ENCODE peak calls at places on chromosomes 2 and 18, in nine cellular contexts. One of them, this sample, is unnamed.

GRCh38 chr2:168469281-168469988 is 13.4 kb downstream of the CERS6 start:
- DNase-seq in lower lobe of right lung: no peak
- DNase-seq in dorsolateral prefrontal cortex: no peak
- DNase-seq in astrocyte: no peak
- DNase-seq in fibroblast of the aortic adventitia: no peak
- DNase-seq in heart right ventricle: no peak
- DNase-seq in fibroblast of villous mesenchyme: no peak
- DNase-seq in A549: no peak
- DNase-seq in CD8-positive, alpha-beta T cell: no peak
- DNase-seq in this sample: no peak

GRCh38 chr2:18849841-18850578 is 260.6 kb upstream of the NT5C1B start:
- DNase-seq in lower lobe of right lung: no peak
- DNase-seq in dorsolateral prefrontal cortex: no peak
- DNase-seq in astrocyte: no peak
- DNase-seq in fibroblast of the aortic adventitia: no peak
- DNase-seq in heart right ventricle: no peak
- DNase-seq in fibroblast of villous mesenchyme: no peak
- DNase-seq in A549: no peak
- DNase-seq in CD8-positive, alpha-beta T cell: no peak
- DNase-seq in this sample: no peak

GRCh38 chr2:65626831-65627230 is 194.4 kb upstream of the SPRED2 start:
- DNase-seq in lower lobe of right lung: no peak
- DNase-seq in dorsolateral prefrontal cortex: no peak
- DNase-seq in astrocyte: no peak
- DNase-seq in fibroblast of the aortic adventitia: peak
- DNase-seq in heart right ventricle: no peak
- DNase-seq in fibroblast of villous mesenchyme: peak
- DNase-seq in A549: no peak
- DNase-seq in CD8-positive, alpha-beta T cell: no peak
- DNase-seq in this sample: no peak

GRCh38 chr2:64797881-64798590 is 144.3 kb upstream of the SERTAD2 start:
- DNase-seq in lower lobe of right lung: no peak
- DNase-seq in dorsolateral prefrontal cortex: no peak
- DNase-seq in astrocyte: peak
- DNase-seq in fibroblast of the aortic adventitia: peak
- DNase-seq in heart right ventricle: no peak
- DNase-seq in fibroblast of villous mesenchyme: peak
- DNase-seq in A549: no peak
- DNase-seq in CD8-positive, alpha-beta T cell: no peak
- DNase-seq in this sample: no peak

GRCh38 chr18:76619342-76620315 is 124.6 kb upstream of the ZNF516 start:
- DNase-seq in lower lobe of right lung: peak
- DNase-seq in dorsolateral prefrontal cortex: peak
- DNase-seq in astrocyte: peak
- DNase-seq in fibroblast of the aortic adventitia: peak
- DNase-seq in heart right ventricle: peak
- DNase-seq in fibroblast of villous mesenchyme: peak
- DNase-seq in A549: no peak
- DNase-seq in CD8-positive, alpha-beta T cell: no peak
- DNase-seq in this sample: no peak

GRCh38 chr2:240957656-240958365 is 40.6 kb upstream of the SNED1 start:
- DNase-seq in lower lobe of right lung: no peak
- DNase-seq in dorsolateral prefrontal cortex: no peak
- DNase-seq in astrocyte: no peak
- DNase-seq in fibroblast of the aortic adventitia: no peak
- DNase-seq in heart right ventricle: no peak
- DNase-seq in fibroblast of villous mesenchyme: no peak
- DNase-seq in A549: no peak
- DNase-seq in CD8-positive, alpha-beta T cell: no peak
- DNase-seq in this sample: no peak

GRCh38 chr2:171702781-171703556 is 15.7 kb downstream of the DYNC1I2 start:
- DNase-seq in lower lobe of right lung: no peak
- DNase-seq in dorsolateral prefrontal cortex: no peak
- DNase-seq in astrocyte: peak
- DNase-seq in fibroblast of the aortic adventitia: peak
- DNase-seq in heart right ventricle: no peak
- DNase-seq in fibroblast of villous mesenchyme: peak
- DNase-seq in A549: no peak
- DNase-seq in CD8-positive, alpha-beta T cell: no peak
- DNase-seq in this sample: peak

GRCh38 chr2:162840598-162841246 is 2.2 kb upstream of the KCNH7 start:
- DNase-seq in lower lobe of right lung: no peak
- DNase-seq in dorsolateral prefrontal cortex: peak
- DNase-seq in astrocyte: peak
- DNase-seq in fibroblast of the aortic adventitia: peak
- DNase-seq in heart right ventricle: no peak
- DNase-seq in fibroblast of villous mesenchyme: peak
- DNase-seq in A549: peak
- DNase-seq in CD8-positive, alpha-beta T cell: no peak
- DNase-seq in this sample: no peak

GRCh38 chr2:10469955-10470568 is 21.9 kb upstream of the ODC1 start:
- DNase-seq in lower lobe of right lung: no peak
- DNase-seq in dorsolateral prefrontal cortex: no peak
- DNase-seq in astrocyte: no peak
- DNase-seq in fibroblast of the aortic adventitia: no peak
- DNase-seq in heart right ventricle: no peak
- DNase-seq in fibroblast of villous mesenchyme: no peak
- DNase-seq in A549: no peak
- DNase-seq in CD8-positive, alpha-beta T cell: no peak
- DNase-seq in this sample: no peak

GRCh38 chr18:51235011-51235789 is 37.7 kb upstream of the MEX3C start:
- DNase-seq in lower lobe of right lung: no peak
- DNase-seq in dorsolateral prefrontal cortex: no peak
- DNase-seq in astrocyte: peak
- DNase-seq in fibroblast of the aortic adventitia: peak
- DNase-seq in heart right ventricle: no peak
- DNase-seq in fibroblast of villous mesenchyme: no peak
- DNase-seq in A549: peak
- DNase-seq in CD8-positive, alpha-beta T cell: no peak
- DNase-seq in this sample: no peak

GRCh38 chr2:170354409-170354808 is 176.5 kb downstream of the MYO3B start:
- DNase-seq in lower lobe of right lung: no peak
- DNase-seq in dorsolateral prefrontal cortex: no peak
- DNase-seq in astrocyte: no peak
- DNase-seq in fibroblast of the aortic adventitia: no peak
- DNase-seq in heart right ventricle: no peak
- DNase-seq in fibroblast of villous mesenchyme: no peak
- DNase-seq in A549: no peak
- DNase-seq in CD8-positive, alpha-beta T cell: no peak
- DNase-seq in this sample: no peak

DNA sequence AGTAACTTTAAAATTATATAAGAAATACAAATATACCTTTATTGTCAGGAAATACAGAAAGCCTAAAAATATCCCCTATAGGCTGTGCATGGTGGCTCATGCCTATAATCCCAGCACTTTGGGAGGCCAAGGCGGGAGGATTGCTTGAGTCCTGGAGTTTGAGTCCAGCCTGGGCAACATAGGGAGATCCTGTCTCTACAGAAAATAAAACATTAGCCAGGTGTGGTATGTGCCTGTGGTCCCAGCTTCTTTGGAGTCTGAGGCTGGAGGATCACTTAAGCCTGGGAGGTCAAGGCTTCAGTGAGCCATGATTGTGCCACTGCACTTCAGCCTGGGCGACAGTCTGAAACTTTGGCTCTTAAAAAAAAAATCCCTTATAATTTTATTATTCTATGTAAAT is 29.1 kb downstream of the GLS start:
- DNase-seq in lower lobe of right lung: no peak
- DNase-seq in dorsolateral prefrontal cortex: no peak
- DNase-seq in astrocyte: no peak
- DNase-seq in fibroblast of the aortic adventitia: no peak
- DNase-seq in heart right ventricle: no peak
- DNase-seq in fibroblast of villous mesenchyme: no peak
- DNase-seq in A549: no peak
- DNase-seq in CD8-positive, alpha-beta T cell: no peak
- DNase-seq in this sample: no peak
- TF ChIP-seq CTCF in lower lobe of right lung: no peak
- TF ChIP-seq CTCF in dorsolateral prefrontal cortex: no peak
- TF ChIP-seq CTCF in astrocyte: no peak
- TF ChIP-seq CTCF in fibroblast of the aortic adventitia: no peak
- TF ChIP-seq CTCF in heart right ventricle: no peak
- TF ChIP-seq CTCF in fibroblast of villous mesenchyme: no peak
- TF ChIP-seq CTCF in A549: no peak
- TF ChIP-seq CTCF in CD8-positive, alpha-beta T cell: no peak
- TF ChIP-seq CTCF in this sample: no peak

GRCh38 chr2:104109356-104109755 is 744.6 kb upstream of the POU3F3 start:
- DNase-seq in lower lobe of right lung: no peak
- DNase-seq in dorsolateral prefrontal cortex: no peak
- DNase-seq in astrocyte: no peak
- DNase-seq in fibroblast of the aortic adventitia: no peak
- DNase-seq in heart right ventricle: no peak
- DNase-seq in fibroblast of villous mesenchyme: no peak
- DNase-seq in A549: no peak
- DNase-seq in CD8-positive, alpha-beta T cell: no peak
- DNase-seq in this sample: no peak
- TF ChIP-seq CTCF in lower lobe of right lung: no peak
- TF ChIP-seq CTCF in dorsolateral prefrontal cortex: no peak
- TF ChIP-seq CTCF in astrocyte: no peak
- TF ChIP-seq CTCF in fibroblast of the aortic adventitia: no peak
- TF ChIP-seq CTCF in heart right ventricle: no peak
- TF ChIP-seq CTCF in fibroblast of villous mesenchyme: no peak
- TF ChIP-seq CTCF in A549: no peak
- TF ChIP-seq CTCF in CD8-positive, alpha-beta T cell: no peak
- TF ChIP-seq CTCF in this sample: no peak

GRCh38 chr2:176093889-176094232 is 1.3 kb downstream of the HOXD13 start:
- DNase-seq in lower lobe of right lung: no peak
- DNase-seq in dorsolateral prefrontal cortex: no peak
- DNase-seq in astrocyte: no peak
- DNase-seq in fibroblast of the aortic adventitia: no peak
- DNase-seq in heart right ventricle: no peak
- DNase-seq in fibroblast of villous mesenchyme: no peak
- DNase-seq in A549: no peak
- DNase-seq in CD8-positive, alpha-beta T cell: no peak
- DNase-seq in this sample: no peak

GRCh38 chr2:176094307-176094706 is 1.8 kb downstream of the HOXD13 start:
- DNase-seq in lower lobe of right lung: no peak
- DNase-seq in dorsolateral prefrontal cortex: no peak
- DNase-seq in astrocyte: no peak
- DNase-seq in fibroblast of the aortic adventitia: no peak
- DNase-seq in heart right ventricle: no peak
- DNase-seq in fibroblast of villous mesenchyme: no peak
- DNase-seq in A549: no peak
- DNase-seq in CD8-positive, alpha-beta T cell: no peak
- DNase-seq in this sample: no peak

GRCh38 chr2:176092270-176093144 is at the start of gene HOXD13:
- DNase-seq in lower lobe of right lung: no peak
- DNase-seq in dorsolateral prefrontal cortex: no peak
- DNase-seq in astrocyte: no peak
- DNase-seq in fibroblast of the aortic adventitia: no peak
- DNase-seq in heart right ventricle: no peak
- DNase-seq in fibroblast of villous mesenchyme: no peak
- DNase-seq in A549: no peak
- DNase-seq in CD8-positive, alpha-beta T cell: no peak
- DNase-seq in this sample: no peak

GRCh38 chr2:176091329-176092258 is 927 bp upstream of the HOXD13 start:
- DNase-seq in lower lobe of right lung: no peak
- DNase-seq in dorsolateral prefrontal cortex: no peak
- DNase-seq in astrocyte: no peak
- DNase-seq in fibroblast of the aortic adventitia: no peak
- DNase-seq in heart right ventricle: no peak
- DNase-seq in fibroblast of villous mesenchyme: no peak
- DNase-seq in A549: no peak
- DNase-seq in CD8-positive, alpha-beta T cell: no peak
- DNase-seq in this sample: no peak

DNA sequence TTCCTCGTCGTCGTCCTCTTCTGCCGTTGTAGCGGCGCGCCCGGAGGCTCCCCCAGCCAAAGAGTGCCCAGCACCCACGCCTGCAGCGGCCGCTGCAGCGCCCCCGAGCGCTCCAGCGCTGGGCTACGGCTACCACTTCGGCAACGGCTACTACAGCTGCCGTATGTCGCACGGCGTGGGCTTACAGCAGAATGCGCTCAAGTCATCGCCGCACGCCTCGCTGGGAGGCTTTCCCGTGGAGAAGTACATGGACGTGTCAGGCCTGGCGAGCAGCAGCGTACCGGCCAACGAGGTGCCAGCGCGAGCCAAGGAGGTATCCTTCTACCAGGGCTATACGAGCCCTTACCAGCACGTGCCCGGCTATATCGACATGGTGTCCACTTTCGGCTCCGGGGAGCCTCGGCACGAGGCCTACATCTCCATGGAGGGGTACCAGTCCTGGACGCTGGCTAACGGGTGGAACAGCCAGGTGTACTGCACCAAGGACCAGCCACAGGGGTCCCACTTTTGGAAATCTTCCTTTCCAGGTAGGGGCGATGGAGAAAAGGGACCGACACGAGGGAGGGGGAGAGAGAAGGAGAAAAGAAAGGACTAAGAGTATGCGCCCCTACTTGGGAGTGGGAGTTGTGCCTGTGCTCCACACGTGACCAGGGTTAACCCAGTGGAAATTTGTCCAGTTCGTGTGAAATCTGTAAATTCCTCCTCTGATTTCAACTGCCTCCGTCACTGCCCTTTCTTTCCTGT is 796 bp downstream of the HOXD13 start:
- DNase-seq in lower lobe of right lung: no peak
- DNase-seq in dorsolateral prefrontal cortex: no peak
- DNase-seq in astrocyte: no peak
- DNase-seq in fibroblast of the aortic adventitia: no peak
- DNase-seq in heart right ventricle: no peak
- DNase-seq in fibroblast of villous mesenchyme: no peak
- DNase-seq in A549: no peak
- DNase-seq in CD8-positive, alpha-beta T cell: no peak
- DNase-seq in this sample: no peak
- TF ChIP-seq CTCF in lower lobe of right lung: no peak
- TF ChIP-seq CTCF in dorsolateral prefrontal cortex: no peak
- TF ChIP-seq CTCF in astrocyte: no peak
- TF ChIP-seq CTCF in fibroblast of the aortic adventitia: no peak
- TF ChIP-seq CTCF in heart right ventricle: no peak
- TF ChIP-seq CTCF in fibroblast of villous mesenchyme: no peak
- TF ChIP-seq CTCF in A549: peak
- TF ChIP-seq CTCF in CD8-positive, alpha-beta T cell: no peak
- TF ChIP-seq CTCF in this sample: peak

DNA sequence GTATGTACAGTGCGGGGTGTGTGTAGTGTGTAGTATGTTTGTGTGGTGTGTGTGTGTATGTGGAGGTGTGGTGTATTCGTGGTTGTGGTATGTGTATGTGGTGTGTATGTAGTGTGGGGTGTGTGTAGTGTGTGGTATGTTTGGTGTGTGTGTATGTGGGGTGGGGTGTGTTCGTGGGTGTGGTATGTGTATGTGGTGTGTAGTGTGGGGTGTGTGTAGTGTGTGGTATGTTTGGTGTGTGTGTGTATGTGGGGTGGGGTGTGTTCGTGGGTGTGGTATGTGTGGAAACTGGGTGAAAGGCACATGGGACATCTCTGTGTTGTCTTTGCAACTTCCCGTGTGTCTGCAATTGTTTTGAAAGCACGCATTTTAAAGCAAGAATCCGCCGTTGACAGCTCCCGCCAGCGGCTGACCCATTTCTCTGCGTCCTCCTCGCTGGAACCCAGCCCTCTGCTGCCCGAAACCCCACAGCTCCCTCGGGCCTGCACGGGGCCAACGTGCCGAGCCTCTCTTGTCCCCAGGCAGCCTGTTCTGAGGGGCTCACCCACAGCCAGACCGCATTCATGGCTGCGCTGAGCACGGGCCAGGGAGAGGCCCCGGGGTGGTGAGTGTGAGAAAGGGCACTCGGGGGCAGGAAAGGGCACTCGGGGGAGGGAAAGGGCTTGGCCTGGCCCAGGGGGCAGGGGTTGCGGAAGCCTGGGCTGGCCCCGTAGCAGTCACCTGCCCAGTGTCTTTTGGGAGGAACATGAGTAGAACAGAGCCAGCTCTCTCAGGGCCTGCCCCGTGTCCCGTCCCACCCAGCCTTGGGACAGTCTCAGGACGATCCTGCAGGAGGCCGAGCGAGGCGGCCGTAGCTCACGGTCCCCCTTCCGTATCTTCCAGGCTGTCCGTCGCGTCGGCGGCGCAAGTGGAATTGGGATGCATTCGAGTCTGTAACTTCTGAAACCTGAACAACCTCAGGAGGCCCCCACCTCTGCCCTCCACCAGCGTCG is 61.4 kb downstream of the TWIST2 start:
- DNase-seq in lower lobe of right lung: no peak
- DNase-seq in dorsolateral prefrontal cortex: no peak
- DNase-seq in astrocyte: peak
- DNase-seq in fibroblast of the aortic adventitia: peak
- DNase-seq in heart right ventricle: peak
- DNase-seq in fibroblast of villous mesenchyme: peak
- DNase-seq in A549: no peak
- DNase-seq in CD8-positive, alpha-beta T cell: no peak
- DNase-seq in this sample: peak
- TF ChIP-seq CTCF in lower lobe of right lung: no peak
- TF ChIP-seq CTCF in dorsolateral prefrontal cortex: no peak
- TF ChIP-seq CTCF in astrocyte: no peak
- TF ChIP-seq CTCF in fibroblast of the aortic adventitia: no peak
- TF ChIP-seq CTCF in heart right ventricle: no peak
- TF ChIP-seq CTCF in fibroblast of villous mesenchyme: no peak
- TF ChIP-seq CTCF in A549: no peak
- TF ChIP-seq CTCF in CD8-positive, alpha-beta T cell: no peak
- TF ChIP-seq CTCF in this sample: peak

This sample was measured in HFFc6.